ENCODE peak calls at places on chromosomes 2 and 18, in nine cellular contexts. One of them, this sample, is unnamed.

GRCh38 chr2:144004742-144005141 is 515.2 kb downstream of the ZEB2 start:
- DNase-seq in fibroblast of lung: no peak
- DNase-seq in AG09309: no peak
- DNase-seq in CD4-positive, alpha-beta T cell: no peak
- DNase-seq in thoracic aorta: no peak
- DNase-seq in A549: no peak
- DNase-seq in body of pancreas: no peak
- DNase-seq in cardiac muscle cell: no peak
- DNase-seq in RWPE1: no peak
- DNase-seq in this sample: no peak

GRCh38 chr2:227134591-227134990 is 29.4 kb downstream of the COL4A4 start:
- DNase-seq in body of pancreas: no peak
- DNase-seq in fibroblast of lung: no peak
- DNase-seq in cardiac muscle cell: peak
- DNase-seq in A549: no peak
- DNase-seq in CD4-positive, alpha-beta T cell: no peak
- DNase-seq in AG09309: no peak
- DNase-seq in thoracic aorta: no peak
- DNase-seq in RWPE1: no peak
- DNase-seq in this sample: no peak

GRCh38 chr18:74328196-74328595 is 12.6 kb downstream of the C18orf63 start:
- DNase-seq in RWPE1: no peak
- DNase-seq in CD4-positive, alpha-beta T cell: no peak
- DNase-seq in body of pancreas: no peak
- DNase-seq in fibroblast of lung: peak
- DNase-seq in AG09309: no peak
- DNase-seq in cardiac muscle cell: no peak
- DNase-seq in A549: no peak
- DNase-seq in thoracic aorta: no peak
- DNase-seq in this sample: no peak

GRCh38 chr18:77329651-77330050 is 80.0 kb downstream of the GALR1 start:
- DNase-seq in thoracic aorta: no peak
- DNase-seq in body of pancreas: no peak
- DNase-seq in A549: no peak
- DNase-seq in RWPE1: no peak
- DNase-seq in cardiac muscle cell: no peak
- DNase-seq in CD4-positive, alpha-beta T cell: no peak
- DNase-seq in fibroblast of lung: no peak
- DNase-seq in AG09309: no peak
- DNase-seq in this sample: no peak

GRCh38 chr18:47876813-47877212 is 53.6 kb downstream of the SMAD2 start:
- DNase-seq in AG09309: no peak
- DNase-seq in thoracic aorta: no peak
- DNase-seq in fibroblast of lung: no peak
- DNase-seq in A549: peak
- DNase-seq in body of pancreas: no peak
- DNase-seq in RWPE1: no peak
- DNase-seq in cardiac muscle cell: no peak
- DNase-seq in CD4-positive, alpha-beta T cell: no peak
- DNase-seq in this sample: no peak

GRCh38 chr18:48073231-48073930 is 142.9 kb upstream of the SMAD2 start:
- DNase-seq in RWPE1: peak
- DNase-seq in A549: no peak
- DNase-seq in body of pancreas: no peak
- DNase-seq in fibroblast of lung: no peak
- DNase-seq in cardiac muscle cell: no peak
- DNase-seq in AG09309: no peak
- DNase-seq in thoracic aorta: no peak
- DNase-seq in CD4-positive, alpha-beta T cell: no peak
- DNase-seq in this sample: no peak

GRCh38 chr2:99624682-99625081 is 134.9 kb upstream of the REV1 start:
- DNase-seq in RWPE1: no peak
- DNase-seq in fibroblast of lung: no peak
- DNase-seq in body of pancreas: no peak
- DNase-seq in CD4-positive, alpha-beta T cell: no peak
- DNase-seq in cardiac muscle cell: no peak
- DNase-seq in thoracic aorta: no peak
- DNase-seq in AG09309: no peak
- DNase-seq in A549: no peak
- DNase-seq in this sample: no peak

GRCh38 chr2:219218279-219219112 is at the start of gene ABCB6:
- DNase-seq in cardiac muscle cell: peak
- DNase-seq in A549: peak
- DNase-seq in CD4-positive, alpha-beta T cell: peak
- DNase-seq in AG09309: peak
- DNase-seq in fibroblast of lung: peak
- DNase-seq in thoracic aorta: peak
- DNase-seq in RWPE1: peak
- DNase-seq in body of pancreas: peak
- DNase-seq in this sample: peak

GRCh38 chr2:10249798-10250197 is 52.9 kb upstream of the HPCAL1 start:
- DNase-seq in A549: no peak
- DNase-seq in CD4-positive, alpha-beta T cell: no peak
- DNase-seq in cardiac muscle cell: no peak
- DNase-seq in body of pancreas: no peak
- DNase-seq in RWPE1: no peak
- DNase-seq in thoracic aorta: no peak
- DNase-seq in fibroblast of lung: no peak
- DNase-seq in AG09309: no peak
- DNase-seq in this sample: no peak

GRCh38 chr2:98818164-98818563 is 87.2 kb upstream of the MGAT4A start:
- DNase-seq in AG09309: no peak
- DNase-seq in RWPE1: no peak
- DNase-seq in A549: no peak
- DNase-seq in cardiac muscle cell: no peak
- DNase-seq in CD4-positive, alpha-beta T cell: no peak
- DNase-seq in body of pancreas: no peak
- DNase-seq in fibroblast of lung: no peak
- DNase-seq in thoracic aorta: no peak
- DNase-seq in this sample: no peak

GRCh38 chr2:100778812-100779450 is 41.0 kb upstream of the NPAS2 start:
- DNase-seq in A549: no peak
- DNase-seq in thoracic aorta: no peak
- DNase-seq in AG09309: no peak
- DNase-seq in CD4-positive, alpha-beta T cell: no peak
- DNase-seq in cardiac muscle cell: no peak
- DNase-seq in body of pancreas: no peak
- DNase-seq in fibroblast of lung: peak
- DNase-seq in RWPE1: no peak
- DNase-seq in this sample: no peak

DNA sequence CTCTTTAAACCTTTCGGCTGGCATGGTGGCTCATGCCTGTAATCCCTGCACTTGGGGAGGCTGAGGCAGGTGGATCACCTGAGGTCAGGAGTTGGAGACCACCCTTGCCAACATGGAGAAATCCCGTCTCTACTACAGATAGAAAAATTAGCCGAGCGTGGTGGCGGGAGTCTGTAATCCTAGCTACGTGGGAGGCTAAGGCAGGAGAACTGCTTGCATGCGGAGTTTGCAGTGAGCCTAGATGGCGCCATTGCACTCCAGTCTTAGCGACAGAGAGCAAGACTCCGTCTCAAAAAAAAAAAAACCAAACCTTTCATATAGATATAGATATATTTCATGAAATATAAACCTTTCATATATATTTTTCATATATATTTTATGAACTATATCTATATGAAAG is 864.7 kb downstream of the TRIB2 start:
- DNase-seq in AG09309: no peak
- DNase-seq in A549: no peak
- DNase-seq in cardiac muscle cell: no peak
- DNase-seq in body of pancreas: peak
- DNase-seq in RWPE1: no peak
- DNase-seq in thoracic aorta: no peak
- DNase-seq in CD4-positive, alpha-beta T cell: no peak
- DNase-seq in fibroblast of lung: no peak
- DNase-seq in this sample: peak
- TF ChIP-seq CTCF in AG09309: no peak
- TF ChIP-seq CTCF in A549: no peak
- TF ChIP-seq CTCF in cardiac muscle cell: no peak
- TF ChIP-seq CTCF in body of pancreas: no peak
- TF ChIP-seq CTCF in RWPE1: no peak
- TF ChIP-seq CTCF in thoracic aorta: no peak
- TF ChIP-seq CTCF in CD4-positive, alpha-beta T cell: no peak
- TF ChIP-seq CTCF in fibroblast of lung: no peak
- TF ChIP-seq CTCF in this sample: no peak

DNA sequence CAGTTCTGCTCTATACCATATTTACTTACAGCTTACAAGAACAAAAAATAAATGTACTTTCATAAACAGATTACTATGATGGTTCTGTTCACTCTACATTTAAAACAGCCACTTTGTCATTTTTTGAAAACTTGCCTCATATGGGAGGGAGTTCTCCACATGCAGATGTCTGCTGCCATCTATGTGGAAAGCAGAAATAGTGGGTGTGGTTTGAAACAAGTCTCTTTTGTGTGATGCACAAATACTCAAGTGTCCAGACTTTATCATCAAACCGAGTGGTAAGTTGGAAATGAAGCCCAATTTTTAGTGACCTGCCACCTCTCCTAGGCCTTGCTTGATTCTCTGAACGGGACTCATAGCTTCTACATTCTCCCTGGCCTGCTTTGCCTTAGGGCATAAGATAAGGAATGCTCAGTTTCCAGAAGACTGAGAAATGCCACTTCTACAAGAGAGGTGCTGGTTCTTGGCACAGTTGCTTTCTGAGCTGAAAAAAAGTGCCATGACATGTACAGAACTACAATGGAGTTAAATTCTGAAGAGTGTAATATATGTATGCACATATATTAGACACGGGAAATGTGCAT is 221.1 kb downstream of the SLC8A1 start:
- DNase-seq in fibroblast of lung: peak
- DNase-seq in CD4-positive, alpha-beta T cell: no peak
- DNase-seq in AG09309: no peak
- DNase-seq in thoracic aorta: no peak
- DNase-seq in body of pancreas: no peak
- DNase-seq in RWPE1: no peak
- DNase-seq in cardiac muscle cell: peak
- DNase-seq in A549: no peak
- DNase-seq in this sample: no peak
- TF ChIP-seq CTCF in fibroblast of lung: peak
- TF ChIP-seq CTCF in CD4-positive, alpha-beta T cell: no peak
- TF ChIP-seq CTCF in AG09309: peak
- TF ChIP-seq CTCF in thoracic aorta: no peak
- TF ChIP-seq CTCF in body of pancreas: no peak
- TF ChIP-seq CTCF in RWPE1: no peak
- TF ChIP-seq CTCF in cardiac muscle cell: no peak
- TF ChIP-seq CTCF in A549: no peak
- TF ChIP-seq CTCF in this sample: no peak

DNA sequence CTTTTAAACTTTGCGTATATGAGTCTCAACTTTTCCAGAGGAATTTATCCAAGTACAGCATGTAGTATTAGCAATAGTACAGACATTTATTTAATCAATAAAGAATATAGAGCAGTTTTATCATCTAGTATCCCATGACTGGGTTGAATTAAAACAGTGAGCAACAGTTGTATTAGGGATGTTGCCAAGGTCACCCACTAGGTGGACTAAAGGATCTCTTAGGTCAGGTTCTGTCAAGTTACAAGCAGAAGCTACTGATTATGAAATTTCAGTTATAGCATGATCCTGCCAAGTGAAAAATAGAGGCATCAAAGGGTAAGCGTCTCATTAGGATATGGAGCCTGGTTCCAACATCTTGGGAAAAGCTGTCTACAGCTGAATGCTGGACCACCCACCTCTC is 52.1 kb upstream of the LAPTM4A start:
- DNase-seq in body of pancreas: no peak
- DNase-seq in A549: peak
- DNase-seq in RWPE1: no peak
- DNase-seq in CD4-positive, alpha-beta T cell: no peak
- DNase-seq in thoracic aorta: no peak
- DNase-seq in AG09309: peak
- DNase-seq in fibroblast of lung: no peak
- DNase-seq in cardiac muscle cell: peak
- DNase-seq in this sample: no peak
- TF ChIP-seq CTCF in body of pancreas: no peak
- TF ChIP-seq CTCF in A549: peak
- TF ChIP-seq CTCF in RWPE1: peak
- TF ChIP-seq CTCF in CD4-positive, alpha-beta T cell: no peak
- TF ChIP-seq CTCF in thoracic aorta: no peak
- TF ChIP-seq CTCF in AG09309: peak
- TF ChIP-seq CTCF in fibroblast of lung: no peak
- TF ChIP-seq CTCF in cardiac muscle cell: peak
- TF ChIP-seq CTCF in this sample: peak

GRCh38 chr2:217900010-217900779 is 102.6 kb downstream of the TNS1 start:
- DNase-seq in body of pancreas: peak
- DNase-seq in A549: peak
- DNase-seq in thoracic aorta: no peak
- DNase-seq in CD4-positive, alpha-beta T cell: no peak
- DNase-seq in fibroblast of lung: no peak
- DNase-seq in AG09309: no peak
- DNase-seq in cardiac muscle cell: no peak
- DNase-seq in RWPE1: no peak
- DNase-seq in this sample: no peak

GRCh38 chr2:217901400-217901799 is 101.4 kb downstream of the TNS1 start:
- DNase-seq in fibroblast of lung: no peak
- DNase-seq in AG09309: no peak
- DNase-seq in CD4-positive, alpha-beta T cell: no peak
- DNase-seq in body of pancreas: no peak
- DNase-seq in A549: no peak
- DNase-seq in RWPE1: no peak
- DNase-seq in thoracic aorta: no peak
- DNase-seq in cardiac muscle cell: no peak
- DNase-seq in this sample: no peak

GRCh38 chr2:217897816-217898806 is 104.7 kb downstream of the TNS1 start:
- DNase-seq in RWPE1: no peak
- DNase-seq in AG09309: no peak
- DNase-seq in thoracic aorta: no peak
- DNase-seq in cardiac muscle cell: no peak
- DNase-seq in A549: no peak
- DNase-seq in fibroblast of lung: no peak
- DNase-seq in body of pancreas: peak
- DNase-seq in CD4-positive, alpha-beta T cell: no peak
- DNase-seq in this sample: no peak

GRCh38 chr2:217900780-217901360 is 101.9 kb downstream of the TNS1 start:
- DNase-seq in thoracic aorta: no peak
- DNase-seq in CD4-positive, alpha-beta T cell: no peak
- DNase-seq in cardiac muscle cell: no peak
- DNase-seq in A549: no peak
- DNase-seq in AG09309: no peak
- DNase-seq in RWPE1: no peak
- DNase-seq in fibroblast of lung: no peak
- DNase-seq in body of pancreas: no peak
- DNase-seq in this sample: no peak

DNA sequence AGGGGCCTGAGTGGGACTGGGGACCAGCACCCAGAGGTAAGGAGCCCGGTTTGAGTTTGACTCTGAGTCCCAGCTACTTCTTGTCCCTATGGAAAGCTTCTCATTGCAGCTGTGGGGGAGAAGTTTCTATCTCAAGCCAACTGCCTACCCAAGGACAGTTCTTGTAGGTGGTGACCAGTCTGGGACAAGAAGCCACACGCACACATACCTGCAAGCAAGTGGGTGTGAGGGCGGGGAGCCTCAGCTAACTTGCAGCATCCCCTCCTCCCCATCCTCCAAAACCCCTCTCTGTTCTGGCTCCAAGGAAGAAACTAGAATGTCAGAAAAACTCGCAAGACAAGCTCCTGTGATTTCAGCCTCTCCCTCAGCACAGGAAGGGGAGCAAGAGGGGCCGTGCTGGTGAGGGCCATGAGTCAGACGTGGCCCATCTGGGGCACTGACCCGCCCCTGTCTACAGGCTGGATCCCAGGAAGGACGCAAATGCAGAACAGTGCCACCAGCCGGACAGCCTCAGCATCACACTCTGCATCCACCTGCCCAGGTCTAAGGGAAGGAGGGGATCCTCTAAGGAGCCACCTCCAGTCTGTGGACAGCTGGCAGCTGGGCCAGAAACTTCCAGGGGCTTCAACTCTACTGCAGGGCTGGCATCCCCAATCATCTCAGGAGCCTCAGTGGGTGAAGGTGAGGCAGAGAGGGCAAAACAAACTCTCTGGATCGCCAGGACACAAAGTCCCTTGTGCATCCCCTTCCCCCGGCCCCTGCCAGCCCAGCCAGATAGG is 103.4 kb downstream of the TNS1 start:
- DNase-seq in CD4-positive, alpha-beta T cell: no peak
- DNase-seq in RWPE1: peak
- DNase-seq in thoracic aorta: no peak
- DNase-seq in AG09309: peak
- DNase-seq in body of pancreas: peak
- DNase-seq in A549: peak
- DNase-seq in cardiac muscle cell: peak
- DNase-seq in fibroblast of lung: peak
- DNase-seq in this sample: peak
- TF ChIP-seq CTCF in CD4-positive, alpha-beta T cell: no peak
- TF ChIP-seq CTCF in RWPE1: peak
- TF ChIP-seq CTCF in thoracic aorta: peak
- TF ChIP-seq CTCF in AG09309: peak
- TF ChIP-seq CTCF in body of pancreas: peak
- TF ChIP-seq CTCF in A549: peak
- TF ChIP-seq CTCF in cardiac muscle cell: peak
- TF ChIP-seq CTCF in fibroblast of lung: peak
- TF ChIP-seq CTCF in this sample: peak